ENCODE peak calls at places on chromosome 10, in five cellular contexts. Z, M, H, O and B are unnamed samples.

GRCh38 chr10:80186364-80187012 is 18.8 kb downstream of the ANXA11 start:
- DNase-seq in H (no peak), O (no peak), Z (no peak), M (no peak), B (no peak)

GRCh38 chr10:17673517-17674051 is 29.6 kb downstream of the STAM start:
- DNase-seq in M (no peak), Z (no peak), H (no peak), O (peak; percentile 82), B (no peak)

GRCh38 chr10:86363184-86363832 is 3.3 kb downstream of the GRID1 start:
- DNase-seq in Z (no peak), O (peak; percentile 44), M (peak; percentile 86), H (no peak), B (peak; percentile 62)

GRCh38 chr10:31384589-31384949 is 65.6 kb downstream of the ZEB1 start:
- DNase-seq in O (no peak), H (no peak), Z (no peak), M (no peak), B (no peak)

GRCh38 chr10:133257489-133258065 is 19.1 kb downstream of the ADAM8 start:
- DNase-seq in H (no peak), Z (no peak), M (peak; percentile 51), O (no peak), B (peak; percentile 63)

GRCh38 chr10:62992145-62992721 is 140.9 kb upstream of the NRBF2 start:
- DNase-seq in H (no peak), O (no peak), Z (no peak), M (no peak), B (no peak)

GRCh38 chr10:12349628-12350166 is 350 bp downstream of the CAMK1D start:
- DNase-seq in H (no peak), M (peak; percentile 46), O (no peak), Z (no peak), B (no peak)

GRCh38 chr10:85888559-85888958 is 478.0 kb downstream of the GRID1 start:
- DNase-seq in O (no peak), H (no peak), Z (no peak), M (no peak), B (no peak)

GRCh38 chr10:23404461-23404980 is 34.4 kb upstream of the OTUD1 start:
- DNase-seq in M (no peak), H (no peak), O (no peak), Z (no peak), B (no peak)

GRCh38 chr10:99859585-99859984 is 77.1 kb downstream of the ABCC2 start:
- DNase-seq in Z (no peak), M (no peak), O (no peak), H (no peak), B (peak; percentile 23)

GRCh38 chr10:16967000-16967865 is 150.0 kb upstream of the RSU1 start:
- DNase-seq in Z (no peak), O (no peak), M (no peak), H (no peak), B (no peak)

GRCh38 chr10:61643316-61643751 is 19.4 kb upstream of the CABCOCO1 start:
- DNase-seq in H (no peak), M (no peak), Z (no peak), O (no peak), B (no peak)

GRCh38 chr10:69958232-69958902 is 94.3 kb upstream of the MACROH2A2 start:
- DNase-seq in O (peak; percentile 67), Z (no peak), M (no peak), H (no peak), B (peak; percentile 56)

GRCh38 chr10:74381291-74381885 is 230.4 kb downstream of the ADK start:
- DNase-seq in M (no peak), O (no peak), H (no peak), Z (no peak), B (no peak)

GRCh38 chr10:93219347-93219746 is 145.7 kb downstream of the CYP26A1 start:
- DNase-seq in O (no peak), M (no peak), Z (no peak), H (no peak), B (no peak)

GRCh38 chr10:11325817-11326216 is 285.6 kb downstream of the USP6NL start:
- DNase-seq in Z (no peak), O (no peak), H (no peak), M (no peak), B (no peak)

GRCh38 chr10:31103096-31103495 is 71.4 kb upstream of the ZNF438 start:
- DNase-seq in Z (no peak), O (no peak), M (peak; percentile 81), H (no peak), B (no peak)

GRCh38 chr10:129690248-129691070 is 223.4 kb downstream of the MGMT start:
- DNase-seq in O (no peak), M (no peak), Z (no peak), H (no peak), B (no peak)

GRCh38 chr10:12405342-12406320 is 56.3 kb downstream of the CAMK1D start:
- DNase-seq in M (no peak), Z (no peak), O (no peak), H (no peak), B (peak; percentile 6)

GRCh38 chr10:71285180-71285545 is 33.9 kb upstream of the SLC29A3 start:
- DNase-seq in O (peak; percentile 66), Z (no peak), H (no peak), M (peak; percentile 75), B (peak; percentile 67)

GRCh38 chr10:97321032-97321806 is 2.1 kb downstream of the FRAT1 start:
- DNase-seq in M (peak; percentile 72), O (no peak), Z (no peak), H (no peak), B (no peak)

GRCh38 chr10:113914936-113915335 is 60.5 kb downstream of the NHLRC2 start:
- DNase-seq in M (no peak), Z (no peak), O (no peak), H (no peak), B (no peak)

GRCh38 chr10:782751-783648 is 93.5 kb upstream of the DIP2C start:
- DNase-seq in Z (no peak), H (no peak), M (no peak), O (no peak), B (no peak)